ENCODE peak calls at places on chromosomes 4 and X, in six cellular contexts. One of them, this sample, is unnamed.

GRCh38 chrX:132031867-132032266 is 8.8 kb downstream of the STK26 start:
- DNase-seq in GM10248: no peak
- DNase-seq in NCI-H774: no peak
- DNase-seq in DMS 273 treated with DMSO at 0.1 percent for 48 hours: no peak
- DNase-seq in bronchial epithelial cell: no peak
- DNase-seq in psoas muscle: no peak
- DNase-seq in this sample: no peak

GRCh38 chr4:37892641-37893040 is 1.8 kb downstream of the TBC1D1 start:
- DNase-seq in GM10248: peak
- DNase-seq in NCI-H774: no peak
- DNase-seq in DMS 273 treated with DMSO at 0.1 percent for 48 hours: no peak
- DNase-seq in bronchial epithelial cell: no peak
- DNase-seq in psoas muscle: no peak
- DNase-seq in this sample: no peak

GRCh38 chrX:150935466-150935865 is 37.0 kb upstream of the CD99L2 start:
- DNase-seq in GM10248: no peak
- DNase-seq in NCI-H774: no peak
- DNase-seq in DMS 273 treated with DMSO at 0.1 percent for 48 hours: peak
- DNase-seq in bronchial epithelial cell: peak
- DNase-seq in psoas muscle: no peak
- DNase-seq in this sample: no peak

GRCh38 chr4:75189976-75190375 is 257.1 kb downstream of the PARM1 start:
- DNase-seq in GM10248: no peak
- DNase-seq in NCI-H774: no peak
- DNase-seq in DMS 273 treated with DMSO at 0.1 percent for 48 hours: no peak
- DNase-seq in bronchial epithelial cell: no peak
- DNase-seq in psoas muscle: no peak
- DNase-seq in this sample: no peak

GRCh38 chr4:153529646-153530045 is 63.5 kb downstream of the TMEM131L start:
- DNase-seq in GM10248: no peak
- DNase-seq in NCI-H774: no peak
- DNase-seq in DMS 273 treated with DMSO at 0.1 percent for 48 hours: peak
- DNase-seq in bronchial epithelial cell: no peak
- DNase-seq in psoas muscle: no peak
- DNase-seq in this sample: no peak

GRCh38 chrX:108224727-108225455 is 133.3 kb downstream of the ATG4A start:
- DNase-seq in GM10248: peak
- DNase-seq in NCI-H774: peak
- DNase-seq in DMS 273 treated with DMSO at 0.1 percent for 48 hours: peak
- DNase-seq in bronchial epithelial cell: peak
- DNase-seq in psoas muscle: no peak
- DNase-seq in this sample: peak

GRCh38 chr4:182826391-182826790 is 90.8 kb downstream of the DCTD start:
- DNase-seq in GM10248: no peak
- DNase-seq in NCI-H774: no peak
- DNase-seq in DMS 273 treated with DMSO at 0.1 percent for 48 hours: no peak
- DNase-seq in bronchial epithelial cell: no peak
- DNase-seq in psoas muscle: no peak
- DNase-seq in this sample: no peak

GRCh38 chr4:41991916-41992767 is 1.8 kb downstream of the SLC30A9 start:
- DNase-seq in GM10248: no peak
- DNase-seq in NCI-H774: no peak
- DNase-seq in DMS 273 treated with DMSO at 0.1 percent for 48 hours: no peak
- DNase-seq in bronchial epithelial cell: peak
- DNase-seq in psoas muscle: no peak
- DNase-seq in this sample: no peak

GRCh38 chr4:61202638-61203495 is 2.7 kb downstream of the ADGRL3 start:
- DNase-seq in GM10248: peak
- DNase-seq in NCI-H774: no peak
- DNase-seq in DMS 273 treated with DMSO at 0.1 percent for 48 hours: peak
- DNase-seq in bronchial epithelial cell: peak
- DNase-seq in psoas muscle: no peak
- DNase-seq in this sample: peak

GRCh38 chr4:38464328-38464727 is 199.7 kb upstream of the KLF3 start:
- DNase-seq in GM10248: no peak
- DNase-seq in NCI-H774: no peak
- DNase-seq in DMS 273 treated with DMSO at 0.1 percent for 48 hours: no peak
- DNase-seq in bronchial epithelial cell: no peak
- DNase-seq in psoas muscle: no peak
- DNase-seq in this sample: no peak

GRCh38 chrX:103414561-103414960 is 38.2 kb downstream of the BEX3 start:
- DNase-seq in GM10248: no peak
- DNase-seq in NCI-H774: no peak
- DNase-seq in DMS 273 treated with DMSO at 0.1 percent for 48 hours: no peak
- DNase-seq in bronchial epithelial cell: no peak
- DNase-seq in psoas muscle: no peak
- DNase-seq in this sample: no peak

GRCh38 chrX:108437789-108438623 is at the start of gene COL4A6:
- DNase-seq in GM10248: no peak
- DNase-seq in NCI-H774: no peak
- DNase-seq in DMS 273 treated with DMSO at 0.1 percent for 48 hours: no peak
- DNase-seq in bronchial epithelial cell: peak
- DNase-seq in psoas muscle: no peak
- DNase-seq in this sample: peak

GRCh38 chrX:101303790-101304189 is 12.7 kb upstream of the TAF7L start:
- DNase-seq in GM10248: no peak
- DNase-seq in NCI-H774: no peak
- DNase-seq in DMS 273 treated with DMSO at 0.1 percent for 48 hours: no peak
- DNase-seq in bronchial epithelial cell: no peak
- DNase-seq in psoas muscle: no peak
- DNase-seq in this sample: no peak

GRCh38 chr4:140870427-140870826 is 114.2 kb upstream of the TBC1D9 start:
- DNase-seq in GM10248: no peak
- DNase-seq in NCI-H774: no peak
- DNase-seq in DMS 273 treated with DMSO at 0.1 percent for 48 hours: no peak
- DNase-seq in bronchial epithelial cell: no peak
- DNase-seq in psoas muscle: no peak
- DNase-seq in this sample: no peak

GRCh38 chr4:25174674-25175073 is 14.4 kb upstream of the SEPSECS start:
- DNase-seq in GM10248: no peak
- DNase-seq in NCI-H774: no peak
- DNase-seq in DMS 273 treated with DMSO at 0.1 percent for 48 hours: no peak
- DNase-seq in bronchial epithelial cell: peak
- DNase-seq in psoas muscle: no peak
- DNase-seq in this sample: no peak

GRCh38 chrX:153635788-153636668 is 11.0 kb upstream of the DUSP9 start:
- DNase-seq in GM10248: peak
- DNase-seq in NCI-H774: no peak
- DNase-seq in DMS 273 treated with DMSO at 0.1 percent for 48 hours: peak
- DNase-seq in bronchial epithelial cell: peak
- DNase-seq in psoas muscle: no peak
- DNase-seq in this sample: peak

GRCh38 chr4:72820107-72820506 is 249.4 kb downstream of the COX18 start:
- DNase-seq in GM10248: no peak
- DNase-seq in NCI-H774: no peak
- DNase-seq in DMS 273 treated with DMSO at 0.1 percent for 48 hours: no peak
- DNase-seq in bronchial epithelial cell: no peak
- DNase-seq in psoas muscle: no peak
- DNase-seq in this sample: no peak

GRCh38 chr4:98609946-98610345 is 48.5 kb downstream of the TSPAN5 start:
- DNase-seq in GM10248: no peak
- DNase-seq in NCI-H774: no peak
- DNase-seq in DMS 273 treated with DMSO at 0.1 percent for 48 hours: no peak
- DNase-seq in bronchial epithelial cell: no peak
- DNase-seq in psoas muscle: no peak
- DNase-seq in this sample: no peak

GRCh38 chr4:38283724-38284123 is 323.5 kb downstream of the PTTG2 start:
- DNase-seq in GM10248: no peak
- DNase-seq in NCI-H774: no peak
- DNase-seq in DMS 273 treated with DMSO at 0.1 percent for 48 hours: no peak
- DNase-seq in bronchial epithelial cell: no peak
- DNase-seq in psoas muscle: no peak
- DNase-seq in this sample: no peak

This sample was measured in HuH-7.